ENCODE peak calls at places on chromosomes 13 and 19, in five cellular contexts. One of them, this sample, is unnamed.

GRCh38 chr13:106990594-106990993 is 422.7 kb upstream of the ARGLU1 start:
- DNase-seq in mammary epithelial cell: no peak
- DNase-seq in keratinocyte: no peak
- DNase-seq in astrocyte: peak; percentile 6
- DNase-seq in endothelial cell of umbilical vein: no peak
- DNase-seq in this sample: no peak

GRCh38 chr19:17325133-17325532 is 9.5 kb downstream of the ANO8 start:
- DNase-seq in mammary epithelial cell: no peak
- DNase-seq in keratinocyte: no peak
- DNase-seq in astrocyte: no peak
- DNase-seq in endothelial cell of umbilical vein: no peak
- DNase-seq in this sample: no peak

GRCh38 chr13:29677627-29678026 is 82.1 kb upstream of the SLC7A1 start:
- DNase-seq in mammary epithelial cell: no peak
- DNase-seq in keratinocyte: no peak
- DNase-seq in astrocyte: no peak
- DNase-seq in endothelial cell of umbilical vein: no peak
- DNase-seq in this sample: no peak

GRCh38 chr13:79874396-79875360 is 393.7 kb downstream of the NDFIP2 start:
- DNase-seq in mammary epithelial cell: peak; percentile 68
- DNase-seq in keratinocyte: peak; percentile 13
- DNase-seq in astrocyte: peak; percentile 12
- DNase-seq in endothelial cell of umbilical vein: no peak
- DNase-seq in this sample: peak; percentile 20

GRCh38 chr13:114155923-114156883 is 22.9 kb upstream of the CFAP97D2 start:
- DNase-seq in mammary epithelial cell: no peak
- DNase-seq in keratinocyte: no peak
- DNase-seq in astrocyte: no peak
- DNase-seq in endothelial cell of umbilical vein: no peak
- DNase-seq in this sample: no peak

GRCh38 chr19:33399081-33399744 is 25.7 kb downstream of the CEBPG start:
- DNase-seq in mammary epithelial cell: no peak
- DNase-seq in keratinocyte: no peak
- DNase-seq in astrocyte: no peak
- DNase-seq in endothelial cell of umbilical vein: no peak
- DNase-seq in this sample: no peak

GRCh38 chr13:46296920-46297319 is 85.2 kb downstream of the LRRC63 start:
- DNase-seq in mammary epithelial cell: peak; percentile 65
- DNase-seq in keratinocyte: peak; percentile 21
- DNase-seq in astrocyte: peak; percentile 86
- DNase-seq in endothelial cell of umbilical vein: peak; percentile 66
- DNase-seq in this sample: peak; percentile 49

GRCh38 chr13:37889102-37889501 is 19.5 kb upstream of the TRPC4 start:
- DNase-seq in mammary epithelial cell: peak; percentile 17
- DNase-seq in keratinocyte: no peak
- DNase-seq in astrocyte: no peak
- DNase-seq in endothelial cell of umbilical vein: no peak
- DNase-seq in this sample: no peak

GRCh38 chr19:41206926-41207750 is 11.9 kb upstream of the AXL start:
- DNase-seq in mammary epithelial cell: no peak
- DNase-seq in keratinocyte: no peak
- DNase-seq in astrocyte: no peak
- DNase-seq in endothelial cell of umbilical vein: no peak
- DNase-seq in this sample: no peak

DNA sequence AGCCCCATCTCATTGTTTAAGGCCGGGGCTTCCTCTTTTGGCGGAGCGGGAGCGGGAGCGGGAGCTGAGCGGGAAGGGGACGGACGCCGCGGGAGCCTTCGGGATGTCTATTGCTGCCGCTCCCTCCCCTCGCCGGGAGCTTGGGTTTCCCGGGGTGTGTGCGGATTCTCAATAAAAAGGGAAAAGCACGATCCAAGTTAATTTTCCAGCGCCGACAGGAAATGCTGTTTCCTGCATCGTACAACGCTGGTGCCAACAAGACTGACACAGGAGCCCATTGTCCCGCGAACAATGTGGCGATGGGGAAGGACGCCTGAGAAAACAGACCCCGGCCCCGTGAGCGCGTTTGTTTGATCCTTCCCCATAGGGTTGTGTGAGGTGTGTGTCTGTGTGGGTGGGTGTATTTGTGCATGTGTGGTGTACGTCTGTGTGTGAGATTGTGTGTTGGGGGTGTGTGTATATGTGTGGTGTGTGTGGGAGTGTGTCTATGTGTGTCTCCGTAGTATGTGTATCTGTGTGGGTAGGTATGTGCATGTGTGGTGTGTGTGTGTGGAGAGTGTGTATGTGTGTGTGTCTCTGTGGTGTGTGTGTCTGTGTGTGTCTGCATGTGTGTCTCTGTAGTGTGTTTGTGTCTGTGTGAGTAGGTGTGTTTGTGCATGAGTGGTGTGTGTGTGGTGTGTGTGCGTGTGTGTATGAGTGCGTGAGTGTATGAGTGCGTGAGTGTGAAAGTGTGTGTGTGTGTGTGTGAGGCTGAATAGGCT is 36.4 kb upstream of the FLT1 start:
- DNase-seq in mammary epithelial cell: no peak
- DNase-seq in keratinocyte: no peak
- DNase-seq in astrocyte: no peak
- DNase-seq in endothelial cell of umbilical vein: peak; percentile 85
- DNase-seq in this sample: peak; percentile 91
- TF ChIP-seq EZH2 in mammary epithelial cell: peak; percentile 97
- TF ChIP-seq EZH2 in keratinocyte: peak; percentile 97
- TF ChIP-seq EZH2 in astrocyte: no peak
- TF ChIP-seq EZH2 in endothelial cell of umbilical vein: no peak
- TF ChIP-seq EZH2 in this sample: no peak

DNA sequence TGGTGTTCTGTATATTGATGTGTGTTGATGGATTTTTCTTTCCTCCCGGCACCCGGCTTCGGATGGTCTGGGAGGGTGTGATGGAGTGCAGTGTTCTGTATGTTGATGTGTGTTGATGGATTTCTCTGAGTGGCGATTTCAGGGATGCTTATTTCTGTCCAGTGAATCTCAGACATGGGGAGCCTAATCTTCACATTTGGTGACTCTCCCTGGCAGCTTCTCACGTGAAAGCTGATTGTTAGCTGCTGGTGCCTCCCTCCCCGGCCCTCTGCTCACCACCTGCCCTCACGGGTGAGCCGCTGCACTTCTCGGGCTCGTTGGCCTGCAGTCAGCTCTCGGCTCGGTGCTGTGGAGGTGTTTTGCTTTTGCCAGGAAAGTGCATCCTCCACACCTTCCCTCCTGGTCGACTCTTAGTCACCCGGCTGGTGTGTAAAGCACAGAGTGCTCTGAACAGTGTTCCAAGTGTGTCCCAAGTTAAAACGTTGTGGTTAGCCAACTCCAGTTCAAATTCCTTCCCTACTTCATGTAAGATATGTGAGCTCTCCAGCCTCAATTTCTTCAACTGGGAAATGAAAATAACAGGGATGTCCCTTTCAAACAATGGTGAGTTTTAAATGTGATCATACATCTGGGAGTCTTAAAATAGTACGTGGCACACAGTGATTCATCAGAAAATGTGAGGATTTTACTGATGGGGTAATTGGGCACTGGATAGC is 54.6 kb downstream of the ATP11A start:
- DNase-seq in mammary epithelial cell: peak; percentile 28
- DNase-seq in keratinocyte: no peak
- DNase-seq in astrocyte: peak; percentile 66
- DNase-seq in endothelial cell of umbilical vein: no peak
- DNase-seq in this sample: no peak
- H3K4me1 ChIP-seq in mammary epithelial cell: peaks cover 15% of the 10 kb centered on the region
- H3K4me1 ChIP-seq in keratinocyte: peaks cover 9% of the 10 kb centered on the region
- H3K4me1 ChIP-seq in astrocyte: peaks cover 7% of the 10 kb centered on the region
- H3K4me1 ChIP-seq in endothelial cell of umbilical vein: no peaks in the 10 kb centered on the region
- H3K4me1 ChIP-seq in this sample: peaks cover 10% of the 10 kb centered on the region

GRCh38 chr19:9251236-9251635 is 506 bp downstream of the OR7E24 start:
- DNase-seq in mammary epithelial cell: no peak
- DNase-seq in keratinocyte: no peak
- DNase-seq in astrocyte: no peak
- DNase-seq in endothelial cell of umbilical vein: no peak
- DNase-seq in this sample: no peak
- H3K9me3 ChIP-seq in mammary epithelial cell: peaks cover 10% of the 10 kb centered on the region
- H3K9me3 ChIP-seq in keratinocyte: peaks cover 4% of the 10 kb centered on the region
- H3K9me3 ChIP-seq in astrocyte: peaks cover 9% of the 10 kb centered on the region
- H3K9me3 ChIP-seq in endothelial cell of umbilical vein: peaks cover 2% of the 10 kb centered on the region
- H3K9me3 ChIP-seq in this sample: no peaks in the 10 kb centered on the region

GRCh38 chr19:3359850-3360493 is 6.4 kb upstream of the NFIC start:
- DNase-seq in mammary epithelial cell: no peak
- DNase-seq in keratinocyte: no peak
- DNase-seq in astrocyte: no peak
- DNase-seq in endothelial cell of umbilical vein: no peak
- DNase-seq in this sample: peak; percentile 62

GRCh38 chr19:3362217-3362907 is 4.0 kb upstream of the NFIC start:
- DNase-seq in mammary epithelial cell: no peak
- DNase-seq in keratinocyte: no peak
- DNase-seq in astrocyte: no peak
- DNase-seq in endothelial cell of umbilical vein: no peak
- DNase-seq in this sample: no peak

GRCh38 chr19:3361384-3362216 is 4.8 kb upstream of the NFIC start:
- DNase-seq in mammary epithelial cell: no peak
- DNase-seq in keratinocyte: no peak
- DNase-seq in astrocyte: no peak
- DNase-seq in endothelial cell of umbilical vein: no peak
- DNase-seq in this sample: no peak

GRCh38 chr19:3358919-3359849 is 7.2 kb upstream of the NFIC start:
- DNase-seq in mammary epithelial cell: no peak
- DNase-seq in keratinocyte: no peak
- DNase-seq in astrocyte: no peak
- DNase-seq in endothelial cell of umbilical vein: no peak
- DNase-seq in this sample: peak; percentile 71

GRCh38 chr19:3360494-3361383 is 5.6 kb upstream of the NFIC start:
- DNase-seq in mammary epithelial cell: no peak
- DNase-seq in keratinocyte: no peak
- DNase-seq in astrocyte: no peak
- DNase-seq in endothelial cell of umbilical vein: peak; percentile 47
- DNase-seq in this sample: peak; percentile 75
- TF ChIP-seq EZH2 in mammary epithelial cell: no peak
- TF ChIP-seq EZH2 in keratinocyte: no peak
- TF ChIP-seq EZH2 in astrocyte: no peak
- TF ChIP-seq EZH2 in endothelial cell of umbilical vein: no peak
- TF ChIP-seq EZH2 in this sample: no peak

This sample was measured in A673.